ENCODE peak calls at places on chromosomes 5 and 9, in five cellular contexts. G is cerebellum; Q is GM04504; X is brain microvascular endothelial cell; C is CD4-positive, CD25-positive, alpha-beta regulatory T cell. W is an unnamed sample.

GRCh38 chr5:65760504-65761275 is 38.7 kb downstream of the NLN start:
- DNase-seq in G (no peak), Q (peak), X (peak), C (peak), W (no peak)

GRCh38 chr9:76704601-76705204 is 59.5 kb upstream of the PCA3 start:
- DNase-seq in G (peak), Q (peak), X (peak), C (no peak), W (peak)

GRCh38 chr5:94571415-94571814 is 47.0 kb downstream of the KIAA0825 start:
- DNase-seq in G (no peak), Q (no peak), X (no peak), C (no peak), W (no peak)

GRCh38 chr9:34987160-34988040 is 2.1 kb upstream of the DNAJB5 start:
- DNase-seq in G (no peak), Q (no peak), X (no peak), C (no peak), W (no peak)

GRCh38 chr9:35272989-35273388 is 111.2 kb downstream of the UNC13B start:
- DNase-seq in G (no peak), Q (no peak), X (peak), C (no peak), W (no peak)

GRCh38 chr5:151592855-151593408 is 1.8 kb upstream of the FAT2 start:
- DNase-seq in G (no peak), Q (no peak), X (peak), C (no peak), W (no peak)

GRCh38 chr9:124794902-124795491 is 18.1 kb downstream of the OLFML2A start:
- DNase-seq in G (no peak), Q (no peak), X (no peak), C (no peak), W (no peak)

GRCh38 chr5:11602298-11602697 is 301.9 kb downstream of the CTNND2 start:
- DNase-seq in G (no peak), Q (no peak), X (no peak), C (no peak), W (no peak)

GRCh38 chr5:139635606-139636206 is 12.4 kb upstream of the CXXC5 start:
- DNase-seq in G (peak), Q (peak), X (peak), C (no peak), W (peak)

GRCh38 chr5:36607114-36607561 is 732 bp downstream of the SLC1A3 start:
- DNase-seq in G (no peak), Q (no peak), X (peak), C (no peak), W (peak)

GRCh38 chr5:76634661-76635060 is 11.5 kb upstream of the F2RL2 start:
- DNase-seq in G (no peak), Q (no peak), X (no peak), C (no peak), W (no peak)

GRCh38 chr5:67156976-67157583 is 39.5 kb downstream of the CD180 start:
- DNase-seq in G (peak), Q (no peak), X (peak), C (peak), W (no peak)

GRCh38 chr9:16337322-16338029 is 533.0 kb downstream of the BNC2 start:
- DNase-seq in G (no peak), Q (peak), X (peak), C (no peak), W (peak)

GRCh38 chr5:142915840-142916424 is 145.8 kb downstream of the ARHGAP26 start:
- DNase-seq in G (no peak), Q (no peak), X (no peak), C (no peak), W (no peak)

GRCh38 chr5:180598797-180599589 is 7.7 kb upstream of the SCGB3A1 start:
- DNase-seq in G (no peak), Q (no peak), X (no peak), C (no peak), W (no peak)

GRCh38 chr9:126499005-126499910 is 114.5 kb upstream of the LMX1B start:
- DNase-seq in G (peak), Q (peak), X (peak), C (no peak), W (no peak)

GRCh38 chr9:14317667-14318255 is 3.8 kb upstream of the NFIB start:
- DNase-seq in G (no peak), Q (no peak), X (no peak), C (no peak), W (no peak)

GRCh38 chr9:82334286-82334685 is 345.7 kb downstream of the SPATA31D1 start:
- DNase-seq in G (no peak), Q (peak), X (no peak), C (no peak), W (no peak)

GRCh38 chr9:20592673-20593072 is 29.6 kb downstream of the MLLT3 start:
- DNase-seq in G (no peak), Q (no peak), X (no peak), C (no peak), W (no peak)

GRCh38 chr5:81751836-81752643 is 1.1 kb upstream of the SSBP2 start:
- DNase-seq in G (peak), Q (no peak), X (no peak), C (no peak), W (peak)

GRCh38 chr5:142976861-142977260 is 206.7 kb downstream of the ARHGAP26 start:
- DNase-seq in G (no peak), Q (no peak), X (no peak), C (no peak), W (no peak)